ENCODE peak calls at places on chromosomes 7 and 10, in eight cellular contexts. G is GM04504, T is Ammon's horn, M is nucleus accumbens, J is left cardiac atrium, X is NCI-H2029 treated with DMSO at 0.1 percent for 48 hours, H is left ventricle myocardium inferior, Z is NB4. F is an unnamed sample.
A peak's percentile ranks its signal among the peaks of the same experiment; 100 is the strongest.

GRCh38 chr7:70787275-70787674 is 344.7 kb upstream of the GALNT17 start:
- DNase-seq in X (no peak), J (no peak), M (no peak), Z (no peak), G (no peak), H (no peak), T (no peak), F (no peak)

GRCh38 chr10:1737222-1738061 is at the start of gene ADARB2:
- DNase-seq in J (peak; percentile 30), M (peak; percentile 56), H (no peak), T (peak; percentile 87), G (no peak), X (peak; percentile 36), Z (no peak), F (no peak)

GRCh38 chr7:138554674-138555073 is 94.6 kb downstream of the TRIM24 start:
- DNase-seq in G (no peak), Z (no peak), T (no peak), X (no peak), M (no peak), J (no peak), H (no peak), F (no peak)

GRCh38 chr10:4450981-4451501 is 375.0 kb upstream of the AKR1E2 start:
- DNase-seq in Z (peak; percentile 49), H (no peak), G (peak; percentile 91), J (no peak), M (peak; percentile 23), T (peak; percentile 9), X (no peak), F (peak; percentile 92)

GRCh38 chr10:6148908-6149307 is 53.8 kb upstream of the PFKFB3 start:
- DNase-seq in H (no peak), T (no peak), J (no peak), Z (no peak), M (no peak), G (no peak), X (no peak), F (no peak)

GRCh38 chr7:158187055-158187770 is 400.4 kb downstream of the PTPRN2 start:
- DNase-seq in H (no peak), Z (no peak), M (no peak), X (no peak), G (no peak), T (no peak), J (no peak), F (no peak)

GRCh38 chr7:66894463-66895080 is 26.5 kb upstream of the TMEM248 start:
- DNase-seq in T (peak; percentile 15), H (no peak), Z (peak; percentile 48), X (no peak), J (no peak), M (no peak), G (no peak), F (peak; percentile 51)

GRCh38 chr7:82745820-82746219 is 302.2 kb upstream of the CACNA2D1 start:
- DNase-seq in H (no peak), Z (no peak), G (no peak), X (no peak), T (no peak), M (no peak), J (no peak), F (no peak)

GRCh38 chr7:133115596-133115995 is 33.7 kb upstream of the CHCHD3 start:
- DNase-seq in T (no peak), M (no peak), X (peak; percentile 60), J (peak; percentile 29), G (no peak), H (no peak), Z (no peak), F (no peak)

GRCh38 chr10:79981673-79982485 is 33.0 kb upstream of the SFTPD start:
- DNase-seq in H (peak; percentile 52), Z (peak; percentile 73), T (peak; percentile 66), J (peak; percentile 50), M (peak; percentile 72), G (no peak), X (peak; percentile 30), F (peak; percentile 57)

GRCh38 chr7:23907012-23907411 is 197.0 kb downstream of the STK31 start:
- DNase-seq in Z (no peak), H (no peak), G (no peak), J (no peak), T (no peak), X (no peak), M (no peak), F (no peak)

GRCh38 chr7:48255046-48255445 is 83.8 kb downstream of the ABCA13 start:
- DNase-seq in T (no peak), Z (no peak), H (no peak), M (no peak), X (no peak), J (no peak), G (peak; percentile 7), F (no peak)

GRCh38 chr7:116592445-116592844 is 67.6 kb downstream of the CAV1 start:
- DNase-seq in M (no peak), X (no peak), J (peak; percentile 45), G (no peak), Z (peak; percentile 48), H (peak; percentile 21), T (peak; percentile 20), F (peak; percentile 97)

GRCh38 chr10:102581401-102581800 is 62.9 kb upstream of the TRIM8 start:
- DNase-seq in H (no peak), M (no peak), G (no peak), T (no peak), X (no peak), J (no peak), Z (no peak), F (no peak)

GRCh38 chr10:17375936-17376584 is 78.3 kb downstream of the ST8SIA6 start:
- DNase-seq in X (no peak), T (no peak), G (no peak), Z (peak; percentile 32), H (no peak), J (no peak), M (no peak), F (peak; percentile 8)

GRCh38 chr7:158730383-158731055 is 25.9 kb upstream of the NCAPG2 start:
- DNase-seq in M (no peak), Z (no peak), G (no peak), H (no peak), J (no peak), X (no peak), T (no peak), F (no peak)

GRCh38 chr7:41130596-41131236 is 572.2 kb downstream of the INHBA start:
- DNase-seq in M (no peak), H (no peak), Z (no peak), X (no peak), J (no peak), G (no peak), T (no peak), F (no peak)

GRCh38 chr7:129949292-129950133 is 3.2 kb downstream of the UBE2H start:
- DNase-seq in T (peak; percentile 44), J (no peak), X (peak; percentile 72), G (peak; percentile 58), Z (peak; percentile 27), M (peak; percentile 32), H (no peak), F (peak; percentile 51)

GRCh38 chr7:47535704-47536628 is 45.9 kb downstream of the TNS3 start:
- DNase-seq in G (no peak), X (no peak), T (no peak), H (peak; percentile 5), M (no peak), J (no peak), Z (no peak), F (no peak)

GRCh38 chr7:45033931-45034290 is 33.9 kb downstream of the CCM2 start:
- DNase-seq in X (no peak), J (no peak), H (no peak), Z (no peak), T (peak; percentile 55), M (no peak), G (no peak), F (no peak)

GRCh38 chr7:12888727-12889126 is 201.3 kb downstream of the ARL4A start:
- DNase-seq in T (no peak), H (no peak), G (peak; percentile 29), M (no peak), J (no peak), Z (no peak), X (no peak), F (peak; percentile 49)

GRCh38 chr7:117184367-117184766 is 138.5 kb downstream of the WNT2 start:
- DNase-seq in T (no peak), J (no peak), G (no peak), Z (no peak), X (no peak), H (no peak), M (no peak), F (peak; percentile 4)

GRCh38 chr10:9605231-9605630 is 1412.4 kb upstream of the CELF2 start:
- DNase-seq in J (no peak), Z (no peak), H (no peak), T (no peak), M (no peak), G (no peak), X (no peak), F (no peak)

GRCh38 chr7:37052673-37053072 is 328.4 kb upstream of the AOAH start:
- DNase-seq in M (no peak), G (no peak), H (no peak), T (peak; percentile 11), X (no peak), J (no peak), Z (peak; percentile 72), F (peak; percentile 40)

GRCh38 chr7:106346678-106347217 is 62.0 kb upstream of the NAMPT start:
- DNase-seq in M (no peak), H (no peak), X (no peak), Z (peak; percentile 97), J (no peak), T (no peak), G (peak; percentile 89), F (peak; percentile 89)

GRCh38 chr7:102415685-102416225 is 17.6 kb upstream of the ORAI2 start:
- DNase-seq in M (no peak), H (no peak), X (no peak), Z (no peak), T (no peak), G (no peak), J (no peak), F (peak; percentile 29)

GRCh38 chr10:104938031-104938430 is 296.9 kb downstream of the SORCS3 start:
- DNase-seq in X (no peak), Z (no peak), H (no peak), M (no peak), J (no peak), T (no peak), G (no peak), F (no peak)

GRCh38 chr7:23418046-23418445 is 52.2 kb downstream of the IGF2BP3 start:
- DNase-seq in Z (peak; percentile 42), X (no peak), T (no peak), M (no peak), J (no peak), H (no peak), G (peak; percentile 14), F (no peak)

GRCh38 chr10:110209926-110210662 is 2.7 kb downstream of the MXI1 start:
- DNase-seq in M (peak; percentile 78), Z (peak; percentile 67), J (peak; percentile 62), G (no peak), H (peak; percentile 64), T (no peak), X (no peak), F (no peak)

GRCh38 chr10:104128214-104128613 is 6.2 kb downstream of the SFR1 start:
- DNase-seq in M (no peak), X (no peak), G (no peak), T (no peak), J (no peak), Z (no peak), H (no peak), F (no peak)

GRCh38 chr10:124560377-124560776 is 98.8 kb downstream of the LHPP start:
- DNase-seq in J (peak; percentile 70), T (peak; percentile 79), Z (no peak), G (peak; percentile 55), H (peak; percentile 65), X (no peak), M (peak; percentile 55), F (no peak)